ENCODE peak calls at places on chromosome 21, in six cellular contexts. Z is sigmoid colon, M is body of pancreas, F is psoas muscle, R is heart left ventricle, P is GM23248. O is an unnamed sample.

GRCh38 chr21:38075833-38076567 is 159.7 kb upstream of the KCNJ6 start:
- DNase-seq in Z (no peak), M (no peak), F (no peak), R (peak; percentile 10), P (no peak), O (no peak)

GRCh38 chr21:34517491-34518245 is 5.7 kb upstream of the KCNE1 start:
- DNase-seq in Z (no peak), M (no peak), F (no peak), R (no peak), P (no peak), O (no peak)

GRCh38 chr21:34936874-34937563 is 112.1 kb downstream of the RUNX1 start:
- DNase-seq in Z (no peak), M (no peak), F (no peak), R (no peak), P (peak; percentile 48), O (no peak)

GRCh38 chr21:40210251-40210650 is 343.0 kb downstream of the PCP4 start:
- DNase-seq in Z (no peak), M (no peak), F (no peak), R (no peak), P (no peak), O (no peak)

GRCh38 chr21:38756746-38757145 is 49.0 kb upstream of the ETS2 start:
- DNase-seq in Z (no peak), M (no peak), F (no peak), R (no peak), P (peak; percentile 90), O (no peak)

GRCh38 chr21:41199123-41199522 is 31.2 kb downstream of the BACE2 start:
- DNase-seq in Z (no peak), M (no peak), F (no peak), R (no peak), P (no peak), O (no peak)

GRCh38 chr21:36883532-36884486 is 82.7 kb downstream of the HLCS start:
- DNase-seq in Z (no peak), M (no peak), F (no peak), R (no peak), P (no peak), O (no peak)

GRCh38 chr21:31041295-31042079 is 3.2 kb upstream of the KRTAP19-8 start:
- DNase-seq in Z (no peak), M (no peak), F (no peak), R (no peak), P (no peak), O (no peak)

GRCh38 chr21:19523731-19524130 is 1120.1 kb upstream of the TMPRSS15 start:
- DNase-seq in Z (no peak), M (no peak), F (no peak), R (no peak), P (no peak), O (no peak)

DNA sequence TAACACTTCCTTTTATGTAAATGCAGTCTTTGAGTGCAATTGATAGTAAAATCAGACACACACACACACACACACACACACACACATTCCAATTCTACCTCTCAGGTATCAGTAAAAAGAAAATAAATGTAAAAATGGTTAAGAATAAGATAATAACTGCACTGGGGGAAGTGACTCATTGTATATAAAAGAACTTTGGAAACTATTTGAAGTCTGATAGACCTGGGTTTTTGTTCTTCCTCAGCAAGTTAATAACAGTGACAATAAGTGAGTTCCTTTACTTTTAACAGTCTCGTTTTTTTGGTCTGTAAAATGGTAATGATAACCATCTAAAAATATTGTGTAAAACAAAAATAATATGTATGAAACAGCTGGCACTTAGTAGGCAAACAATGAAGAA is 1815.0 kb downstream of the MRPL39 start:
- DNase-seq in Z (no peak), M (no peak), F (no peak), R (no peak), P (no peak), O (no peak)
- H3K36me3 ChIP-seq in Z (no peaks in the 10 kb centered on the region), M (no peaks in the 10 kb centered on the region), F (no peaks in the 10 kb centered on the region), R (no peaks in the 10 kb centered on the region), P (no peaks in the 10 kb centered on the region), O (no peaks in the 10 kb centered on the region)

DNA sequence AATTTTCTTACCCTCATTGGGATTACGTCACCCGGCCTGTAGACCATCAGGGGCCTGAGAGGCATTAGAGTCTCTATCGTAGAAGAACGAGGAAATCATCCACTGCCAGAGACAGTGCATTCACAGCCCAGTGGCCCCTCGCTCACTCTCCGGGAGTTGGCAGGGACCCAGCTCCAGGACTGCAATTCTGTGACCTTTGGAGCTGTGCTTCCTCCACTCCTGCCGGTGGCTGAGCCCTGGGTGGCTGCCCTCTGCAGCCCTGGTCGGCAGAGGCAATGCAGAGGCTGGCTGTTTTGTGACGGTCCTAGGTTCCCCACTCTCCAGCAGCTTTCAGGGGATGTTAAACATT is 12.7 kb downstream of the SLC37A1 start:
- DNase-seq in Z (peak; percentile 66), M (peak; percentile 47), F (no peak), R (peak; percentile 40), P (no peak), O (peak; percentile 65)
- H3K4me1 ChIP-seq in Z (peaks cover 28% of the 10 kb centered on the region), M (peaks cover 27% of the 10 kb centered on the region), F (peaks cover 49% of the 10 kb centered on the region), R (peaks cover 45% of the 10 kb centered on the region), P (peaks cover 5% of the 10 kb centered on the region), O (peaks cover 22% of the 10 kb centered on the region)

GRCh38 chr21:44735821-44736220 is 24.4 kb upstream of the TSPEAR start:
- DNase-seq in Z (no peak), M (no peak), F (no peak), R (no peak), P (no peak), O (no peak)
- H3K9me3 ChIP-seq in Z (peaks cover 22% of the 10 kb centered on the region), M (no peaks in the 10 kb centered on the region), F (peaks cover 15% of the 10 kb centered on the region), R (peaks cover 42% of the 10 kb centered on the region), P (no peaks in the 10 kb centered on the region), O (peaks cover 32% of the 10 kb centered on the region)

GRCh38 chr21:45054927-45055612 is 19.3 kb upstream of the ADARB1 start:
- DNase-seq in Z (peak; percentile 78), M (no peak), F (no peak), R (no peak), P (no peak), O (no peak)

GRCh38 chr21:45055861-45056260 is 18.5 kb upstream of the ADARB1 start:
- DNase-seq in Z (no peak), M (no peak), F (no peak), R (no peak), P (peak; percentile 81), O (peak; percentile 78)

GRCh38 chr21:45056917-45057560 is 17.3 kb upstream of the ADARB1 start:
- DNase-seq in Z (no peak), M (no peak), F (no peak), R (no peak), P (peak; percentile 34), O (peak; percentile 49)

GRCh38 chr21:45057886-45058285 is 16.5 kb upstream of the ADARB1 start:
- DNase-seq in Z (no peak), M (no peak), F (no peak), R (no peak), P (no peak), O (no peak)

GRCh38 chr21:45056505-45056904 is 17.9 kb upstream of the ADARB1 start:
- DNase-seq in Z (no peak), M (no peak), F (no peak), R (no peak), P (no peak), O (no peak)
- H3K36me3 ChIP-seq in Z (no peaks in the 10 kb centered on the region), M (no peaks in the 10 kb centered on the region), F (no peaks in the 10 kb centered on the region), R (no peaks in the 10 kb centered on the region), P (no peaks in the 10 kb centered on the region), O (no peaks in the 10 kb centered on the region)

GRCh38 chr21:43372663-43373386 is 54.1 kb downstream of the SIK1 start:
- DNase-seq in Z (no peak), M (no peak), F (peak; percentile 57), R (no peak), P (peak; percentile 44), O (no peak)
- H3K4me1 ChIP-seq in Z (no peaks in the 10 kb centered on the region), M (no peaks in the 10 kb centered on the region), F (no peaks in the 10 kb centered on the region), R (no peaks in the 10 kb centered on the region), P (peaks cover 14% of the 10 kb centered on the region), O (no peaks in the 10 kb centered on the region)

GRCh38 chr21:9772348-9772672 is 749.1 kb upstream of the TPTE start:
- DNase-seq in Z (no peak), M (no peak), F (no peak), R (no peak), P (no peak), O (no peak)

GRCh38 chr21:9774347-9774746 is 747.0 kb upstream of the TPTE start:
- DNase-seq in Z (no peak), M (no peak), F (no peak), R (no peak), P (no peak), O (no peak)
- H3K9me3 ChIP-seq in Z (no peaks in the 10 kb centered on the region), M (no peaks in the 10 kb centered on the region), F (no peaks in the 10 kb centered on the region), R (no peaks in the 10 kb centered on the region), P (no peaks in the 10 kb centered on the region), O (no peaks in the 10 kb centered on the region)

DNA sequence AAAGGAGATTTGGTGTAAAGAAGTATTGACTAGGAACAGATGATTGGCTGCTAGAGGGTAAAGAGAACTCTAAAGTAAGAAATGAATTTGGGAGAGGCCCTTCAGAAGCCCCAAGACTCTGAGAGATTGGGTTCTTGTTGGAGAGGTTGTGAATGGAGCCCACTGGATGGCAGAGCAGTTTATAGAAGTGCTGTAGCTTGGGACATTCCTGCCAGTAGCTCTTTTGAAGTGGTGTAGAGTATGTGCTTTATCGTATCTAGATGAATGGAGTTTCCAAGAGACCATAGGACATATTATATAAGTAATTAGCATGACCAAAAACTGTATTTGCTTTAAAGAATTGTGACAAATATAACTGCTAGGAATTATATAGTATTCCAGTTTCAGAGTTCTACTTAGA is 21.3 kb downstream of the USP25 start:
- DNase-seq in Z (no peak), M (no peak), F (no peak), R (no peak), P (no peak), O (no peak)
- H3K36me3 ChIP-seq in Z (no peaks in the 10 kb centered on the region), M (no peaks in the 10 kb centered on the region), F (no peaks in the 10 kb centered on the region), R (no peaks in the 10 kb centered on the region), P (no peaks in the 10 kb centered on the region), O (no peaks in the 10 kb centered on the region)

GRCh38 chr21:33229776-33230517 is at the start of gene IFNAR2:
- DNase-seq in Z (peak; percentile 78), M (peak; percentile 74), F (peak; percentile 87), R (peak; percentile 86), P (peak; percentile 83), O (peak; percentile 84)
- H3K4me1 ChIP-seq in Z (peaks cover 19% of the 10 kb centered on the region), M (peaks cover 23% of the 10 kb centered on the region), F (peaks cover 19% of the 10 kb centered on the region), R (peaks cover 45% of the 10 kb centered on the region), P (peaks cover 5% of the 10 kb centered on the region), O (peaks cover 13% of the 10 kb centered on the region)

GRCh38 chr21:26441081-26441610 is 131.9 kb downstream of the CYYR1 start:
- DNase-seq in Z (no peak), M (no peak), F (no peak), R (no peak), P (no peak), O (no peak)
- H3K9me3 ChIP-seq in Z (no peaks in the 10 kb centered on the region), M (no peaks in the 10 kb centered on the region), F (no peaks in the 10 kb centered on the region), R (no peaks in the 10 kb centered on the region), P (no peaks in the 10 kb centered on the region), O (no peaks in the 10 kb centered on the region)

O was measured in tibial artery.